ENCODE peak calls at places on chromosomes 11 and 22, in seven cellular contexts. N is activated CD8-positive, alpha-beta memory T cell treated with anti-CD3 and anti-CD28 coated beads, Interleukin-2, amount 10 ng/mL, durations not matched to agents 7 days and 5 days; W is skeletal muscle cell; C is activated CD4-positive, CD25-positive, alpha-beta regulatory T cell treated with anti-CD3 and anti-CD28 coated beads, Interleukin-2, amount 50 U/mL, for 16 hours; P is ACHN; G is GM10248; V is kidney epithelial cell. A is an unnamed sample.

GRCh38 chr11:15748673-15749190 is 607.6 kb downstream of the SOX6 start:
- DNase-seq in P (no peak), N (no peak), W (no peak), C (no peak), G (no peak), V (no peak), A (no peak)

GRCh38 chr11:76622481-76623094 is 48.0 kb downstream of the LRRC32 start:
- DNase-seq in C (no peak), V (no peak), W (no peak), P (no peak), N (no peak), G (no peak), A (no peak)

GRCh38 chr22:35961480-35961902 is 67.1 kb downstream of the RBFOX2 start:
- DNase-seq in N (no peak), P (peak; percentile 34), W (peak; percentile 38), V (peak; percentile 63), G (no peak), C (no peak), A (no peak)

GRCh38 chr11:73226297-73227006 is 8.4 kb downstream of the P2RY2 start:
- DNase-seq in W (no peak), G (no peak), C (no peak), V (no peak), N (no peak), P (no peak), A (no peak)

GRCh38 chr11:34357646-34358257 is at the start of gene ABTB2:
- DNase-seq in G (peak; percentile 96), V (peak; percentile 82), P (peak; percentile 96), W (peak; percentile 90), N (peak; percentile 99), C (peak; percentile 81), A (peak; percentile 97)

GRCh38 chr11:1574256-1575242 is 2.5 kb upstream of the DUSP8 start:
- DNase-seq in N (peak; percentile 61), P (peak; percentile 43), C (no peak), G (peak; percentile 79), W (no peak), V (no peak), A (peak; percentile 57)

GRCh38 chr22:39574779-39575551 is 4.4 kb downstream of the CACNA1I start:
- DNase-seq in V (peak; percentile 90), C (no peak), P (peak; percentile 93), N (no peak), G (no peak), W (peak; percentile 72), A (no peak)

GRCh38 chr11:8327761-8328192 is 64.1 kb upstream of the LMO1 start:
- DNase-seq in N (no peak), V (no peak), P (no peak), C (no peak), G (peak; percentile 81), W (no peak), A (no peak)

GRCh38 chr11:8068605-8069221 is 12.3 kb upstream of the TUB start:
- DNase-seq in G (no peak), C (no peak), W (peak; percentile 55), V (peak; percentile 38), P (peak; percentile 89), N (no peak), A (no peak)

GRCh38 chr11:19345848-19346681 is 105.3 kb upstream of the E2F8 start:
- DNase-seq in C (no peak), W (peak; percentile 47), N (no peak), V (no peak), G (peak; percentile 61), P (peak; percentile 17), A (peak; percentile 46)

GRCh38 chr11:26580929-26581328 is 8.9 kb upstream of the MUC15 start:
- DNase-seq in V (no peak), G (no peak), N (no peak), P (no peak), W (peak; percentile 56), C (no peak), A (no peak)